ENCODE peak calls at places on chromosomes 1 and 21, in six cellular contexts. V, E, B, U, R and W are unnamed samples.
A peak's percentile ranks its signal among the peaks of the same experiment; 100 is the strongest.

GRCh38 chr1:172360511-172360910 is 60.0 kb upstream of the C1orf105 start:
- DNase-seq in R (no peak), V (no peak), U (no peak), E (no peak), B (no peak), W (no peak)

GRCh38 chr1:223796210-223796609 is 49.5 kb downstream of the TP53BP2 start:
- DNase-seq in E (no peak), V (no peak), B (no peak), U (no peak), R (no peak), W (no peak)

GRCh38 chr1:207807395-207808321 is 55.8 kb downstream of the CD46 start:
- DNase-seq in E (no peak), R (no peak), U (no peak), B (no peak), V (no peak), W (no peak)

GRCh38 chr1:40399984-40400704 is 26.6 kb downstream of the SMAP2 start:
- DNase-seq in B (no peak), U (no peak), R (no peak), E (no peak), V (no peak), W (no peak)

GRCh38 chr1:234960722-234961467 is 167.7 kb downstream of the TOMM20 start:
- DNase-seq in V (no peak), U (peak; percentile 66), B (no peak), E (peak; percentile 18), R (no peak), W (no peak)

GRCh38 chr1:206563367-206563953 is 48.8 kb downstream of the EIF2D start:
- DNase-seq in E (no peak), U (no peak), R (no peak), B (no peak), V (no peak), W (no peak)

GRCh38 chr1:61424382-61424781 is 300.6 kb downstream of the TM2D1 start:
- DNase-seq in E (no peak), R (no peak), V (no peak), U (no peak), B (no peak), W (no peak)

GRCh38 chr1:26279598-26280332 is at the start of gene SH3BGRL3:
- DNase-seq in V (peak; percentile 80), R (peak; percentile 98), U (peak; percentile 94), B (peak; percentile 70), E (peak; percentile 85), W (peak; percentile 85)

GRCh38 chr1:157371826-157372225 is 180.5 kb downstream of the FCRL5 start:
- DNase-seq in V (no peak), B (no peak), R (no peak), E (no peak), U (no peak), W (no peak)

GRCh38 chr1:221117548-221117951 is 238.3 kb downstream of the HLX start:
- DNase-seq in U (no peak), E (no peak), B (no peak), R (no peak), V (no peak), W (no peak)

GRCh38 chr1:179090522-179090921 is 8.7 kb downstream of the TOR3A start:
- DNase-seq in V (no peak), R (no peak), B (no peak), E (no peak), U (no peak), W (no peak)

GRCh38 chr1:83813571-83813970 is 185.4 kb downstream of the TTLL7 start:
- DNase-seq in U (no peak), B (no peak), E (no peak), R (no peak), V (no peak), W (no peak)

GRCh38 chr1:171910786-171911185 is 69.5 kb downstream of the DNM3 start:
- DNase-seq in B (no peak), E (no peak), R (no peak), U (no peak), V (no peak), W (no peak)

GRCh38 chr1:32791881-32792280 is 25.3 kb downstream of the YARS1 start:
- DNase-seq in U (no peak), E (no peak), B (no peak), V (no peak), R (no peak), W (no peak)

GRCh38 chr1:2135425-2135824 is 59.1 kb downstream of the FAAP20 start:
- DNase-seq in R (peak; percentile 80), V (no peak), E (peak; percentile 85), U (peak; percentile 91), B (no peak), W (no peak)

GRCh38 chr1:201791775-201792166 is 37.2 kb upstream of the IPO9 start:
- DNase-seq in R (no peak), B (no peak), V (no peak), U (no peak), E (no peak), W (no peak)

GRCh38 chr1:39761016-39761415 is 10.1 kb downstream of the OXCT2 start:
- DNase-seq in U (no peak), B (no peak), E (no peak), R (no peak), V (no peak), W (no peak)

GRCh38 chr1:68814067-68814466 is 317.2 kb upstream of the DEPDC1 start:
- DNase-seq in U (no peak), R (no peak), E (no peak), B (no peak), V (no peak), W (no peak)

GRCh38 chr1:156417700-156418015 is 48.6 kb downstream of the RHBG start:
- DNase-seq in U (no peak), R (no peak), E (no peak), V (no peak), B (no peak), W (no peak)

GRCh38 chr1:242824435-242824834 is 299.9 kb upstream of the PLD5 start:
- DNase-seq in U (no peak), V (no peak), R (no peak), E (no peak), B (no peak), W (no peak)

GRCh38 chr1:228955691-228956090 is 220.4 kb downstream of the RHOU start:
- DNase-seq in V (no peak), E (peak; percentile 72), B (no peak), U (no peak), R (no peak), W (no peak)

GRCh38 chr1:177282976-177283375 is 112.2 kb downstream of the BRINP2 start:
- DNase-seq in B (no peak), R (no peak), E (no peak), V (no peak), U (no peak), W (no peak)

GRCh38 chr1:155006601-155007101 is 4.0 kb downstream of the ZBTB7B start:
- DNase-seq in E (peak; percentile 39), U (no peak), R (peak; percentile 79), V (no peak), B (no peak), W (no peak)

GRCh38 chr1:19974822-19975416 is 4.5 kb downstream of the PLA2G2A start:
- DNase-seq in E (peak; percentile 74), V (peak; percentile 6), R (no peak), U (no peak), B (no peak), W (peak; percentile 17)

GRCh38 chr21:45308211-45309068 is 20.7 kb upstream of the POFUT2 start:
- DNase-seq in R (peak; percentile 74), E (no peak), V (no peak), U (peak; percentile 77), B (no peak), W (no peak)

GRCh38 chr1:156140879-156141707 is 12.3 kb upstream of the SEMA4A start:
- DNase-seq in R (no peak), B (peak; percentile 51), V (no peak), U (no peak), E (peak; percentile 50), W (peak; percentile 46)

GRCh38 chr1:15304708-15305326 is 57.8 kb downstream of the FHAD1 start:
- DNase-seq in U (no peak), V (peak; percentile 55), E (peak; percentile 77), R (peak; percentile 86), B (peak; percentile 57), W (peak; percentile 49)

GRCh38 chr1:231515748-231516147 is 12.7 kb upstream of the TSNAX start:
- DNase-seq in U (no peak), R (no peak), E (no peak), B (no peak), V (no peak), W (no peak)

GRCh38 chr1:227563319-227564201 is at the start of gene ZNF678:
- DNase-seq in V (peak; percentile 80), R (peak; percentile 92), E (peak; percentile 98), B (peak; percentile 72), U (peak; percentile 96), W (peak; percentile 87)

GRCh38 chr1:54248966-54249365 is 49.0 kb downstream of the MRPL37 start:
- DNase-seq in B (no peak), V (no peak), E (no peak), U (no peak), R (no peak), W (no peak)

GRCh38 chr1:54252371-54252770 is 52.4 kb downstream of the MRPL37 start:
- DNase-seq in R (no peak), V (no peak), E (no peak), B (no peak), U (no peak), W (no peak)

GRCh38 chr1:54249798-54250497 is 50.0 kb downstream of the MRPL37 start:
- DNase-seq in U (no peak), V (no peak), R (no peak), E (peak; percentile 63), B (no peak), W (no peak)

GRCh38 chr1:54253480-54253879 is 53.5 kb downstream of the MRPL37 start:
- DNase-seq in B (no peak), E (no peak), U (no peak), R (no peak), V (no peak), W (no peak)

GRCh38 chr1:54250670-54251069 is 50.7 kb downstream of the MRPL37 start:
- DNase-seq in E (no peak), V (no peak), R (no peak), B (no peak), U (no peak), W (no peak)
- H3K27ac ChIP-seq in E (peak overlapping the region; percentile 59), V (no peak overlapping the region), R (no peak overlapping the region), B (no peak overlapping the region), U (peak overlapping the region; percentile 21), W (no peak overlapping the region)

GRCh38 chr21:31248598-31248997 is 95.5 kb downstream of the TIAM1 start:
- DNase-seq in B (no peak), V (no peak), E (no peak), U (no peak), R (no peak), W (no peak)
- H3K27ac ChIP-seq in B (no peak overlapping the region), V (no peak overlapping the region), E (no peak overlapping the region), U (no peak overlapping the region), R (no peak overlapping the region), W (no peak overlapping the region)

GRCh38 chr1:211036701-211037494 is 97.0 kb downstream of the KCNH1 start:
- DNase-seq in E (no peak), R (no peak), B (no peak), U (no peak), V (no peak), W (no peak)
- H3K27ac ChIP-seq in E (no peak overlapping the region), R (no peak overlapping the region), B (no peak overlapping the region), U (no peak overlapping the region), V (no peak overlapping the region), W (no peak overlapping the region)

DNA sequence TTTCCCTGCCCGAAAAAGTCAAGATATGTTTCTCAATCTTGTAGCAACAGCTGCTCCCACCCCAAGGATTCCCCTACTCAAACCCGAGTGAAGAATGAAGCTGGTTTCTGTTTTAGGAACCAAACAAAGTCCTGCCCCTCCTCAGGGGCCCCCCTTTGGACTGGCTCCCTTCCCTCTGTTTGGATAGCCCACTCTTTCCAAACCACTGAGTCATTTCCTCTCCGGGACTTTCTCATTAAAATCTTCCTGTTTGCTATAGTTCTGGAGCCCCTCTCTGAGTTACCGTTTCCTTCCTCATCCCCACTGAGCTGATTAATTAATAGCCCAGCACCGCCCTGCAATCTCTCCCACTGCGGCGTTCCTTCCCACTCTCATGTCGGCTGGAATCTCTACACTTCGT is 101.0 kb downstream of the TSEN15 start:
- DNase-seq in B (no peak), R (no peak), V (no peak), E (no peak), U (no peak), W (no peak)
- H3K27ac ChIP-seq in B (no peak overlapping the region), R (peak overlapping the region; percentile 65), V (no peak overlapping the region), E (no peak overlapping the region), U (peak overlapping the region; percentile 58), W (no peak overlapping the region)